ENCODE peak calls at places on chromosomes 4 and X, in ten cellular contexts. W, P, Q, X, L, J, Z, D, H and Y are unnamed samples.

GRCh38 chr4:71113294-71113693 is 119.8 kb downstream of the DCK start:
- DNase-seq in H (no peak), X (no peak), W (no peak), L (no peak), D (no peak), P (peak; percentile 8), J (no peak), Q (no peak), Z (no peak), Y (no peak)

GRCh38 chr4:61173799-61174198 is 26.3 kb upstream of the ADGRL3 start:
- DNase-seq in J (no peak), H (peak; percentile 49), Z (no peak), P (no peak), L (no peak), D (no peak), Q (peak; percentile 2), W (no peak), X (no peak), Y (no peak)

GRCh38 chrX:45774961-45775360 is 574.3 kb upstream of the DIPK2B start:
- DNase-seq in D (peak; percentile 38), X (no peak), W (peak; percentile 68), L (no peak), H (peak; percentile 76), P (no peak), Q (peak; percentile 85), Z (no peak), J (no peak), Y (no peak)

GRCh38 chr4:87799254-87799653 is at the start of gene IBSP:
- DNase-seq in D (no peak), W (no peak), H (no peak), X (no peak), L (no peak), Q (no peak), Z (no peak), J (no peak), P (no peak), Y (no peak)

GRCh38 chrX:41887691-41888090 is 35.7 kb downstream of the CASK start:
- DNase-seq in Z (no peak), J (no peak), W (no peak), D (no peak), Q (no peak), L (no peak), X (no peak), P (no peak), H (no peak), Y (no peak)

GRCh38 chrX:123731258-123731986 is 1.4 kb downstream of the THOC2 start:
- DNase-seq in P (no peak), L (no peak), X (peak; percentile 37), D (peak; percentile 21), Z (no peak), Q (peak; percentile 33), H (peak; percentile 11), W (no peak), J (no peak), Y (no peak)

GRCh38 chr4:83378426-83378825 is 43.8 kb upstream of the HPSE start:
- DNase-seq in J (no peak), X (no peak), H (no peak), Q (no peak), Z (no peak), W (no peak), P (peak; percentile 41), L (no peak), D (no peak), Y (no peak)

GRCh38 chr4:60201052-60201673 is 999.0 kb upstream of the ADGRL3 start:
- DNase-seq in Z (peak; percentile 7), D (peak; percentile 15), X (peak; percentile 42), L (peak; percentile 19), W (peak; percentile 7), Q (peak; percentile 14), J (no peak), H (peak; percentile 63), P (peak; percentile 45), Y (no peak)

GRCh38 chr4:100372432-100372831 is 145.4 kb downstream of the EMCN start:
- DNase-seq in L (no peak), D (no peak), Z (no peak), Q (no peak), H (no peak), J (no peak), P (peak; percentile 4), X (no peak), W (no peak), Y (no peak)

GRCh38 chr4:89998350-89999098 is 103.9 kb downstream of the MMRN1 start:
- DNase-seq in D (no peak), Q (no peak), W (no peak), L (no peak), X (no peak), J (no peak), H (no peak), P (no peak), Z (no peak), Y (no peak)

GRCh38 chr4:2915789-2916188 is 47.4 kb downstream of the NOP14 start:
- DNase-seq in W (no peak), Q (no peak), D (no peak), P (no peak), X (no peak), Z (no peak), L (no peak), H (no peak), J (no peak), Y (no peak)

GRCh38 chrX:138127314-138127713 is 561.4 kb downstream of the ZIC3 start:
- DNase-seq in W (no peak), Q (peak; percentile 47), D (no peak), H (peak; percentile 2), P (no peak), Z (no peak), L (no peak), J (no peak), X (no peak), Y (no peak)

DNA sequence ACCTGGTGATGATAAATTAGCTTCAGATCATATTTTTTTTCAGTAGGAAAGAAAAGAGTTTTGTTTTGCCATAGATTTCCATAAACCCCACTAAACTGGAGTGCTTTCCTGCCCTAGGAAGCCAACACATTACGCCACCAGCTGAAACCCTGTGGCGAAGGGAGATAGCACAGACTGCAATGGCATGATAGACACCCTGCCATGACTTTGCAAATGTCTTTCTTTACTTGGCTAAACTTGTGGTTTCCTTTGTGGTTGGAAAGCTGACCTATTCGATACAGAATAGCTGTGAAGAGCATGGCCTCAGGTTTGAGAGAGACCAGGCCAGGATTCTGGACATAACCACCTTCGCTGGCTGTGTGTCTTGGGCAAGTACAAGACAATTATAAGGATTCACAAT is 19.1 kb downstream of the MFAP3L start:
- DNase-seq in W (no peak), P (no peak), L (no peak), J (no peak), Q (peak; percentile 55), D (no peak), H (no peak), Z (no peak), X (no peak), Y (no peak)
- H3K4me3 ChIP-seq in W (no peak overlapping the region), P (no peak overlapping the region), L (no peak overlapping the region), J (no peak overlapping the region), Q (no peak overlapping the region), D (no peak overlapping the region), H (no peak overlapping the region), Z (no peak overlapping the region), X (no peak overlapping the region), Y (no peak overlapping the region)

GRCh38 chr4:92265066-92265465 is 38.7 kb upstream of the GRID2 start:
- DNase-seq in P (no peak), L (no peak), H (peak; percentile 47), W (no peak), Z (no peak), J (no peak), X (no peak), Q (peak; percentile 1), D (no peak), Y (no peak)

GRCh38 chr4:92268642-92269041 is 35.1 kb upstream of the GRID2 start:
- DNase-seq in D (no peak), Z (no peak), Q (no peak), H (no peak), L (no peak), W (no peak), X (no peak), P (no peak), J (no peak), Y (no peak)

GRCh38 chr4:92266521-92266920 is 37.2 kb upstream of the GRID2 start:
- DNase-seq in J (no peak), H (no peak), Q (no peak), W (no peak), D (no peak), P (no peak), Z (no peak), X (no peak), L (no peak), Y (no peak)

GRCh38 chr4:92265798-92266197 is 38.0 kb upstream of the GRID2 start:
- DNase-seq in Q (no peak), W (no peak), J (no peak), P (no peak), D (no peak), H (no peak), Z (no peak), X (no peak), L (no peak), Y (no peak)

GRCh38 chr4:92270908-92271307 is 32.9 kb upstream of the GRID2 start:
- DNase-seq in H (no peak), Q (no peak), X (no peak), L (no peak), P (peak; percentile 0), J (no peak), W (no peak), Z (no peak), D (no peak), Y (no peak)
- TF ChIP-seq CTCF in H (no peak), Q (no peak), X (no peak), L (no peak), P (no peak), J (peak; percentile 34), W (no peak), Z (peak; percentile 22), D (no peak), Y (no peak)

DNA sequence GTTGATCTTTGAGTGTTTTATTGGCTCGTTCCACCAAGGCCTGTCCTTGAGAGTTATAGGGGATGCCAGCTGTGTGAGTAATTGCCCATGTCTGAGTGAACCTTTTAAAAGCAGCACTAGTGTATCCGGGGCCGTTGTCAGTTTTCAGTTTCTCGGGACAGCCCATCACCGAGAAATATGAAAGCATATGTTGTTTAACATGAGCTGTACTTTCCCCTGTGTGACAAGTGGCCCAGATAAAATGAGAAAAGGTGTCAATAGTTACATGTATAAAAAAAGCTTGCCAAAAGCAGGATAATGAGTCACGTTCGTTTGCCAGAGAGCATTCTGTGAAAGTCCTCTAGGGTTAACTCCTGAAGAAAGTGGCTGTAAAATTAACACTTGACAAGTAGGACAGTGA is 48.6 kb upstream of the RASSF6 start:
- DNase-seq in L (no peak), X (no peak), Z (no peak), Q (peak; percentile 43), W (no peak), P (no peak), D (no peak), H (no peak), J (no peak), Y (no peak)
- H3K4me3 ChIP-seq in L (no peak overlapping the region), X (no peak overlapping the region), Z (no peak overlapping the region), Q (peak overlapping the region; percentile 15), W (no peak overlapping the region), P (no peak overlapping the region), D (no peak overlapping the region), H (no peak overlapping the region), J (no peak overlapping the region), Y (no peak overlapping the region)

DNA sequence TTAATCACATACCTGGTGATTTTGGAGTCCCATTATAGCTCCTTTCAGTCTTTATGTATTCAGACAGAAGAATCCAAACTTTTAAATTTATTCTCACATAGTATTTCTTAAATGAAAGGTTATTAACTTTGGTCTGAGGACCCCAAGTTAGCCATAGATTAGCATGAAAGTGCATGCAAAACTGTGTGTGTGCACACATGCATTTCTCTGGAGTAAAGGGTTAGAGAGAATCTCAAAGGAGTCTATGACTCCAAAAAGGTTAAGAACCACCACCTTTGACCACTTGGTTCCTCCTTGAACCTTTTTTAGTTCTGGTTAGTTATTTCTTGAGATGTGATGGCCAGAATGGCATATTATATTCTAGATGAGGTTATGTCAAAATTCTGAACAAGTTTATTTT is 102.0 kb downstream of the MGST2 start:
- DNase-seq in H (no peak), Q (no peak), J (no peak), Z (no peak), D (no peak), P (no peak), X (no peak), L (no peak), W (no peak), Y (no peak)
- TF ChIP-seq CTCF in H (no peak), Q (no peak), J (no peak), Z (no peak), D (no peak), P (no peak), X (no peak), L (no peak), W (no peak), Y (no peak)